ENCODE peak calls at places on chromosomes 4 and X, in ten cellular contexts. One of them, this sample, is unnamed.

GRCh38 chr4:51884055-51884454 is 41.1 kb downstream of the DCUN1D4 start:
- DNase-seq in breast epithelium: no peak
- DNase-seq in H9: no peak
- DNase-seq in brain microvascular endothelial cell: no peak
- DNase-seq in AG04450: no peak
- DNase-seq in cardiac muscle cell: no peak
- DNase-seq in endothelial cell of umbilical vein: peak
- DNase-seq in body of pancreas: no peak
- DNase-seq in ovary: no peak
- DNase-seq in DND-41: no peak
- DNase-seq in this sample: no peak

GRCh38 chrX:150362599-150363481 is at the start of gene MAMLD1:
- DNase-seq in endothelial cell of umbilical vein: peak
- DNase-seq in breast epithelium: no peak
- DNase-seq in body of pancreas: peak
- DNase-seq in AG04450: no peak
- DNase-seq in brain microvascular endothelial cell: peak
- DNase-seq in DND-41: peak
- DNase-seq in H9: peak
- DNase-seq in cardiac muscle cell: peak
- DNase-seq in ovary: peak
- DNase-seq in this sample: peak

GRCh38 chrX:21638311-21638710 is 19.8 kb downstream of the KLHL34 start:
- DNase-seq in endothelial cell of umbilical vein: no peak
- DNase-seq in brain microvascular endothelial cell: peak
- DNase-seq in breast epithelium: no peak
- DNase-seq in ovary: no peak
- DNase-seq in DND-41: no peak
- DNase-seq in H9: no peak
- DNase-seq in AG04450: peak
- DNase-seq in cardiac muscle cell: no peak
- DNase-seq in body of pancreas: no peak
- DNase-seq in this sample: peak

GRCh38 chr4:68581382-68582338 is 5.5 kb upstream of the UGT2B17 start:
- DNase-seq in breast epithelium: no peak
- DNase-seq in DND-41: no peak
- DNase-seq in H9: no peak
- DNase-seq in cardiac muscle cell: no peak
- DNase-seq in ovary: no peak
- DNase-seq in endothelial cell of umbilical vein: no peak
- DNase-seq in body of pancreas: no peak
- DNase-seq in AG04450: no peak
- DNase-seq in brain microvascular endothelial cell: no peak
- DNase-seq in this sample: no peak

GRCh38 chr4:25290490-25291067 is 22.0 kb upstream of the ZCCHC4 start:
- DNase-seq in H9: no peak
- DNase-seq in endothelial cell of umbilical vein: no peak
- DNase-seq in AG04450: no peak
- DNase-seq in cardiac muscle cell: peak
- DNase-seq in body of pancreas: no peak
- DNase-seq in breast epithelium: no peak
- DNase-seq in brain microvascular endothelial cell: no peak
- DNase-seq in DND-41: no peak
- DNase-seq in ovary: no peak
- DNase-seq in this sample: no peak

GRCh38 chrX:19735244-19735643 is 152.2 kb downstream of the SH3KBP1 start:
- DNase-seq in AG04450: no peak
- DNase-seq in endothelial cell of umbilical vein: no peak
- DNase-seq in DND-41: no peak
- DNase-seq in ovary: no peak
- DNase-seq in body of pancreas: no peak
- DNase-seq in H9: no peak
- DNase-seq in cardiac muscle cell: no peak
- DNase-seq in breast epithelium: no peak
- DNase-seq in brain microvascular endothelial cell: no peak
- DNase-seq in this sample: no peak

GRCh38 chr4:108060686-108061321 is 71.1 kb downstream of the HADH start:
- DNase-seq in endothelial cell of umbilical vein: no peak
- DNase-seq in AG04450: no peak
- DNase-seq in cardiac muscle cell: no peak
- DNase-seq in H9: no peak
- DNase-seq in breast epithelium: no peak
- DNase-seq in body of pancreas: no peak
- DNase-seq in ovary: no peak
- DNase-seq in brain microvascular endothelial cell: no peak
- DNase-seq in DND-41: no peak
- DNase-seq in this sample: no peak

GRCh38 chr4:108881190-108881589 is 118.3 kb upstream of the ETNPPL start:
- DNase-seq in H9: no peak
- DNase-seq in body of pancreas: no peak
- DNase-seq in brain microvascular endothelial cell: peak
- DNase-seq in endothelial cell of umbilical vein: peak
- DNase-seq in cardiac muscle cell: no peak
- DNase-seq in AG04450: peak
- DNase-seq in breast epithelium: no peak
- DNase-seq in DND-41: no peak
- DNase-seq in ovary: no peak
- DNase-seq in this sample: peak

GRCh38 chr4:110071466-110071865 is 126.9 kb downstream of the ELOVL6 start:
- DNase-seq in AG04450: no peak
- DNase-seq in cardiac muscle cell: no peak
- DNase-seq in ovary: no peak
- DNase-seq in endothelial cell of umbilical vein: no peak
- DNase-seq in breast epithelium: no peak
- DNase-seq in body of pancreas: no peak
- DNase-seq in DND-41: no peak
- DNase-seq in H9: no peak
- DNase-seq in brain microvascular endothelial cell: no peak
- DNase-seq in this sample: no peak

GRCh38 chrX:38215141-38215540 is 5.5 kb downstream of the SRPX start:
- DNase-seq in brain microvascular endothelial cell: no peak
- DNase-seq in AG04450: no peak
- DNase-seq in ovary: no peak
- DNase-seq in cardiac muscle cell: no peak
- DNase-seq in endothelial cell of umbilical vein: peak
- DNase-seq in breast epithelium: no peak
- DNase-seq in H9: no peak
- DNase-seq in DND-41: no peak
- DNase-seq in body of pancreas: no peak
- DNase-seq in this sample: peak
- H3K27ac ChIP-seq in brain microvascular endothelial cell: no peak
- H3K27ac ChIP-seq in AG04450: no peak
- H3K27ac ChIP-seq in ovary: no peak
- H3K27ac ChIP-seq in cardiac muscle cell: no peak
- H3K27ac ChIP-seq in endothelial cell of umbilical vein: peak
- H3K27ac ChIP-seq in breast epithelium: no peak
- H3K27ac ChIP-seq in H9: no peak
- H3K27ac ChIP-seq in DND-41: no peak
- H3K27ac ChIP-seq in body of pancreas: no peak
- H3K27ac ChIP-seq in this sample: no peak

DNA sequence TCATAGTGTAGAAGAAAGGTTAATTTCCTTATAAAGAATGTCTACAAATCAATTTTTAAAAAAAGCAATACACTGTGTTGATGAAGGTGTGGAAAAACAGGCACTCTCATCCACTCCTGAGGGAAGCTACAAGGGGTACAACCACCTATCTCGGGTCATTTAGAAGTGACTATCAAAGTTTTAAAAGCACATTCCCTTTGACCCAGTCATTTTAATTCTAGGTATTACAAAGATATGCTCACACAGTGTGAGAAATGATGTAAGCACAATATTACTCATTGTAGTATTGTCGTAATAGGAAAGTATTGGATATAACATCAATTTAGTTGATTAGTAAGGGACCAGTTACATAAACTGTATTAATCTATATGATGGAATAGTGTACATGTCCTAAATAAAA is 7.4 kb upstream of the HCCS start:
- DNase-seq in DND-41: no peak
- DNase-seq in brain microvascular endothelial cell: no peak
- DNase-seq in AG04450: no peak
- DNase-seq in body of pancreas: no peak
- DNase-seq in breast epithelium: no peak
- DNase-seq in ovary: no peak
- DNase-seq in cardiac muscle cell: no peak
- DNase-seq in endothelial cell of umbilical vein: no peak
- DNase-seq in H9: no peak
- DNase-seq in this sample: no peak
- TF ChIP-seq CTCF in DND-41: no peak
- TF ChIP-seq CTCF in brain microvascular endothelial cell: no peak
- TF ChIP-seq CTCF in AG04450: no peak
- TF ChIP-seq CTCF in body of pancreas: no peak
- TF ChIP-seq CTCF in breast epithelium: no peak
- TF ChIP-seq CTCF in ovary: no peak
- TF ChIP-seq CTCF in cardiac muscle cell: no peak
- TF ChIP-seq CTCF in endothelial cell of umbilical vein: no peak
- TF ChIP-seq CTCF in H9: no peak
- TF ChIP-seq CTCF in this sample: no peak

GRCh38 chrX:30280428-30280827 is 28.8 kb downstream of the NR0B1 start:
- DNase-seq in DND-41: peak
- DNase-seq in brain microvascular endothelial cell: no peak
- DNase-seq in H9: no peak
- DNase-seq in cardiac muscle cell: no peak
- DNase-seq in breast epithelium: no peak
- DNase-seq in AG04450: no peak
- DNase-seq in body of pancreas: no peak
- DNase-seq in endothelial cell of umbilical vein: no peak
- DNase-seq in ovary: no peak
- DNase-seq in this sample: no peak
- H3K27ac ChIP-seq in DND-41: no peak
- H3K27ac ChIP-seq in brain microvascular endothelial cell: no peak
- H3K27ac ChIP-seq in H9: no peak
- H3K27ac ChIP-seq in cardiac muscle cell: no peak
- H3K27ac ChIP-seq in breast epithelium: no peak
- H3K27ac ChIP-seq in AG04450: no peak
- H3K27ac ChIP-seq in body of pancreas: no peak
- H3K27ac ChIP-seq in endothelial cell of umbilical vein: no peak
- H3K27ac ChIP-seq in ovary: no peak
- H3K27ac ChIP-seq in this sample: no peak

DNA sequence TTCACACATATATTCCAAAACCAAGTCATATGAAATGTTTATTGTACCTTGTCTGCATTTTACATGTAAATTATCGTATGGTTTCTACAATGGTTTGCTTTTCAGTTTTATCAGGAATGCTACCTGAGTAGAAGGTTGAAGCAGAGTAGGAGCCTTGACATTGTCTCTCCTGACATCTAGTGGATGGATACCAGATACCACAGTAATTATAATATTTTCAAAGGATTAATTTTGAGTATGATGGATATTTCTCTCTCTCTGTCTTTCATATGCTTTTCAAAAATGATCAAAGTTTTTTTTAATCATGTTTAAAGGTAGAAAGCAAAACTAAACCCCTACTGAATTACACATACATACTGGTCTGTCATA is 109.4 kb upstream of the KLHL13 start:
- DNase-seq in brain microvascular endothelial cell: peak
- DNase-seq in DND-41: no peak
- DNase-seq in cardiac muscle cell: peak
- DNase-seq in body of pancreas: no peak
- DNase-seq in breast epithelium: no peak
- DNase-seq in ovary: no peak
- DNase-seq in endothelial cell of umbilical vein: peak
- DNase-seq in AG04450: no peak
- DNase-seq in H9: no peak
- DNase-seq in this sample: no peak
- TF ChIP-seq CTCF in brain microvascular endothelial cell: peak
- TF ChIP-seq CTCF in DND-41: peak
- TF ChIP-seq CTCF in cardiac muscle cell: peak
- TF ChIP-seq CTCF in body of pancreas: peak
- TF ChIP-seq CTCF in breast epithelium: peak
- TF ChIP-seq CTCF in ovary: no peak
- TF ChIP-seq CTCF in endothelial cell of umbilical vein: peak
- TF ChIP-seq CTCF in AG04450: peak
- TF ChIP-seq CTCF in H9: peak
- TF ChIP-seq CTCF in this sample: peak

GRCh38 chr4:77473509-77473908 is 132.1 kb upstream of the CXCL13 start:
- DNase-seq in AG04450: no peak
- DNase-seq in breast epithelium: no peak
- DNase-seq in H9: peak
- DNase-seq in DND-41: no peak
- DNase-seq in endothelial cell of umbilical vein: peak
- DNase-seq in cardiac muscle cell: no peak
- DNase-seq in ovary: no peak
- DNase-seq in body of pancreas: no peak
- DNase-seq in brain microvascular endothelial cell: no peak
- DNase-seq in this sample: peak
- H3K27ac ChIP-seq in AG04450: no peak
- H3K27ac ChIP-seq in breast epithelium: no peak
- H3K27ac ChIP-seq in H9: no peak
- H3K27ac ChIP-seq in DND-41: no peak
- H3K27ac ChIP-seq in endothelial cell of umbilical vein: no peak
- H3K27ac ChIP-seq in cardiac muscle cell: no peak
- H3K27ac ChIP-seq in ovary: no peak
- H3K27ac ChIP-seq in body of pancreas: no peak
- H3K27ac ChIP-seq in brain microvascular endothelial cell: no peak
- H3K27ac ChIP-seq in this sample: no peak

GRCh38 chrX:8749697-8750096 is 17.8 kb upstream of the ANOS1 start:
- DNase-seq in AG04450: no peak
- DNase-seq in breast epithelium: no peak
- DNase-seq in endothelial cell of umbilical vein: no peak
- DNase-seq in DND-41: no peak
- DNase-seq in brain microvascular endothelial cell: no peak
- DNase-seq in H9: no peak
- DNase-seq in ovary: no peak
- DNase-seq in cardiac muscle cell: no peak
- DNase-seq in body of pancreas: no peak
- DNase-seq in this sample: no peak

GRCh38 chrX:8760021-8760420 is 28.1 kb upstream of the ANOS1 start:
- DNase-seq in H9: no peak
- DNase-seq in DND-41: no peak
- DNase-seq in brain microvascular endothelial cell: no peak
- DNase-seq in body of pancreas: no peak
- DNase-seq in ovary: no peak
- DNase-seq in breast epithelium: no peak
- DNase-seq in endothelial cell of umbilical vein: no peak
- DNase-seq in cardiac muscle cell: no peak
- DNase-seq in AG04450: no peak
- DNase-seq in this sample: peak

GRCh38 chrX:8755813-8756212 is 23.9 kb upstream of the ANOS1 start:
- DNase-seq in H9: no peak
- DNase-seq in cardiac muscle cell: no peak
- DNase-seq in endothelial cell of umbilical vein: no peak
- DNase-seq in brain microvascular endothelial cell: no peak
- DNase-seq in ovary: no peak
- DNase-seq in body of pancreas: no peak
- DNase-seq in breast epithelium: no peak
- DNase-seq in DND-41: no peak
- DNase-seq in AG04450: no peak
- DNase-seq in this sample: no peak

DNA sequence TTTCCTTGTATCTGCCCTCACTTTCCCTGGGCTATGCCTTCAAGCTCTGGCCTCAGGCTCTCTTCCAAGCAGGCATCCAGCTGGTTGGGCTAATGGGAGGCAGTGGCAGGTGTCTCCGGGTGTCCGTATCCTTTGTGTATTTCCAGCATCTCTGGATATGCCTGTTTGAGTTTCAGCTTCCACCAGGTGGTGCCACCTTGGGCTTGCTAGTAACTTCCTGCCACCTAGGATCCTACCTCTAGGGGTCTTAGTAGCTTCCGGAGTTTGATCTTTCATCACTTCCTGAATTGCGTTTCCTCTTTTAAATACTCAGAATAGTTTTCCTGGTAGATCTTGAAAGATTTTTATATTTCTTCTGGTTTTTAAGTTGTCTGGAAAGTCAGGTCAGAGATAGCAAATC is 23.2 kb upstream of the ANOS1 start:
- DNase-seq in AG04450: no peak
- DNase-seq in ovary: no peak
- DNase-seq in DND-41: no peak
- DNase-seq in breast epithelium: no peak
- DNase-seq in body of pancreas: no peak
- DNase-seq in cardiac muscle cell: no peak
- DNase-seq in brain microvascular endothelial cell: no peak
- DNase-seq in H9: no peak
- DNase-seq in endothelial cell of umbilical vein: no peak
- DNase-seq in this sample: no peak
- TF ChIP-seq CTCF in AG04450: peak
- TF ChIP-seq CTCF in ovary: no peak
- TF ChIP-seq CTCF in DND-41: peak
- TF ChIP-seq CTCF in breast epithelium: no peak
- TF ChIP-seq CTCF in body of pancreas: peak
- TF ChIP-seq CTCF in cardiac muscle cell: no peak
- TF ChIP-seq CTCF in brain microvascular endothelial cell: peak
- TF ChIP-seq CTCF in H9: peak
- TF ChIP-seq CTCF in endothelial cell of umbilical vein: no peak
- TF ChIP-seq CTCF in this sample: no peak

This sample was measured in IMR-90.